ENCODE peak calls at places on chromosome 13, in six cellular contexts. H, L, Y, T, P and F are unnamed samples.

GRCh38 chr13:69641773-69642172 is 465.9 kb upstream of the ATXN8OS start:
- DNase-seq in H (no peak), L (no peak), Y (no peak), T (no peak), P (no peak), F (no peak)

GRCh38 chr13:51761638-51762350 is 42.2 kb downstream of the DHRS12 start:
- DNase-seq in H (no peak), L (no peak), Y (no peak), T (no peak), P (no peak), F (no peak)

GRCh38 chr13:27792393-27793218 is at the start of gene GSX1:
- DNase-seq in H (peak; percentile 51), L (peak; percentile 85), Y (peak; percentile 42), T (peak; percentile 81), P (no peak), F (peak; percentile 90)

GRCh38 chr13:85665286-85665685 is 133.9 kb downstream of the SLITRK6 start:
- DNase-seq in H (peak; percentile 6), L (no peak), Y (no peak), T (no peak), P (no peak), F (no peak)

GRCh38 chr13:75764251-75764650 is 128.1 kb downstream of the LMO7 start:
- DNase-seq in H (no peak), L (no peak), Y (no peak), T (no peak), P (no peak), F (no peak)

GRCh38 chr13:77740931-77741586 is 43.6 kb downstream of the SLAIN1 start:
- DNase-seq in H (no peak), L (no peak), Y (no peak), T (no peak), P (no peak), F (no peak)

GRCh38 chr13:44653261-44653660 is 77.1 kb upstream of the TSC22D1 start:
- DNase-seq in H (no peak), L (no peak), Y (no peak), T (no peak), P (no peak), F (no peak)

GRCh38 chr13:40161931-40162330 is 504.5 kb downstream of the FOXO1 start:
- DNase-seq in H (no peak), L (no peak), Y (no peak), T (no peak), P (no peak), F (peak; percentile 38)

GRCh38 chr13:44906758-44907157 is 82.5 kb downstream of the NUFIP1 start:
- DNase-seq in H (no peak), L (no peak), Y (no peak), T (no peak), P (no peak), F (no peak)

GRCh38 chr13:49627831-49628652 is at the start of gene ARL11:
- DNase-seq in H (no peak), L (no peak), Y (no peak), T (peak; percentile 96), P (peak; percentile 88), F (peak; percentile 45)

GRCh38 chr13:42354246-42355117 is 82.5 kb downstream of the AKAP11 start:
- DNase-seq in H (peak; percentile 79), L (no peak), Y (no peak), T (no peak), P (peak; percentile 60), F (no peak)

GRCh38 chr13:99085139-99085845 is 107.4 kb upstream of the DOCK9 start:
- DNase-seq in H (no peak), L (no peak), Y (no peak), T (peak; percentile 78), P (peak; percentile 13), F (peak; percentile 17)

GRCh38 chr13:64278493-64278892 is 2862.8 kb upstream of the PCDH20 start:
- DNase-seq in H (peak; percentile 59), L (no peak), Y (no peak), T (no peak), P (no peak), F (no peak)

GRCh38 chr13:97502192-97502591 is 68.2 kb downstream of the RAP2A start:
- DNase-seq in H (no peak), L (no peak), Y (no peak), T (no peak), P (no peak), F (no peak)

GRCh38 chr13:59680429-59681024 is 483.2 kb downstream of the DIAPH3 start:
- DNase-seq in H (no peak), L (no peak), Y (no peak), T (no peak), P (no peak), F (no peak)

GRCh38 chr13:35285677-35286076 is 190.8 kb downstream of the MAB21L1 start:
- DNase-seq in H (no peak), L (no peak), Y (no peak), T (no peak), P (no peak), F (no peak)

GRCh38 chr13:70249332-70250064 is 141.2 kb upstream of the KLHL1 start:
- DNase-seq in H (peak; percentile 88), L (no peak), Y (peak; percentile 26), T (no peak), P (no peak), F (no peak)

GRCh38 chr13:52103386-52103785 is 25.5 kb downstream of the NEK5 start:
- DNase-seq in H (no peak), L (no peak), Y (no peak), T (no peak), P (no peak), F (no peak)

GRCh38 chr13:65653548-65654078 is 1576.5 kb downstream of the PCDH9 start:
- DNase-seq in H (no peak), L (no peak), Y (no peak), T (no peak), P (no peak), F (no peak)

GRCh38 chr13:25462301-25463125 is 90.7 kb downstream of the ATP8A2 start:
- DNase-seq in H (no peak), L (no peak), Y (no peak), T (no peak), P (no peak), F (no peak)

GRCh38 chr13:25468330-25469178 is 96.8 kb downstream of the ATP8A2 start:
- DNase-seq in H (no peak), L (peak; percentile 49), Y (no peak), T (no peak), P (peak; percentile 32), F (peak; percentile 85)

GRCh38 chr13:25463496-25463895 is 91.7 kb downstream of the ATP8A2 start:
- DNase-seq in H (peak; percentile 40), L (no peak), Y (no peak), T (no peak), P (no peak), F (no peak)

GRCh38 chr13:25469179-25469545 is 97.4 kb downstream of the ATP8A2 start:
- DNase-seq in H (no peak), L (no peak), Y (no peak), T (no peak), P (no peak), F (no peak)

GRCh38 chr13:25466880-25467279 is 95.1 kb downstream of the ATP8A2 start:
- DNase-seq in H (no peak), L (no peak), Y (no peak), T (no peak), P (no peak), F (no peak)
- TF ChIP-seq CTCF in H (no peak), L (no peak), Y (no peak), T (no peak), P (no peak), F (no peak)

GRCh38 chr13:109764045-109764444 is 22.3 kb downstream of the IRS2 start:
- DNase-seq in H (no peak), L (no peak), Y (no peak), T (no peak), P (no peak), F (no peak)

GRCh38 chr13:109762791-109763190 is 23.6 kb downstream of the IRS2 start:
- DNase-seq in H (no peak), L (no peak), Y (no peak), T (no peak), P (no peak), F (no peak)

GRCh38 chr13:109767023-109767422 is 19.4 kb downstream of the IRS2 start:
- DNase-seq in H (no peak), L (no peak), Y (no peak), T (no peak), P (no peak), F (no peak)

GRCh38 chr13:109761695-109762094 is 24.7 kb downstream of the IRS2 start:
- DNase-seq in H (no peak), L (no peak), Y (no peak), T (no peak), P (no peak), F (no peak)

DNA sequence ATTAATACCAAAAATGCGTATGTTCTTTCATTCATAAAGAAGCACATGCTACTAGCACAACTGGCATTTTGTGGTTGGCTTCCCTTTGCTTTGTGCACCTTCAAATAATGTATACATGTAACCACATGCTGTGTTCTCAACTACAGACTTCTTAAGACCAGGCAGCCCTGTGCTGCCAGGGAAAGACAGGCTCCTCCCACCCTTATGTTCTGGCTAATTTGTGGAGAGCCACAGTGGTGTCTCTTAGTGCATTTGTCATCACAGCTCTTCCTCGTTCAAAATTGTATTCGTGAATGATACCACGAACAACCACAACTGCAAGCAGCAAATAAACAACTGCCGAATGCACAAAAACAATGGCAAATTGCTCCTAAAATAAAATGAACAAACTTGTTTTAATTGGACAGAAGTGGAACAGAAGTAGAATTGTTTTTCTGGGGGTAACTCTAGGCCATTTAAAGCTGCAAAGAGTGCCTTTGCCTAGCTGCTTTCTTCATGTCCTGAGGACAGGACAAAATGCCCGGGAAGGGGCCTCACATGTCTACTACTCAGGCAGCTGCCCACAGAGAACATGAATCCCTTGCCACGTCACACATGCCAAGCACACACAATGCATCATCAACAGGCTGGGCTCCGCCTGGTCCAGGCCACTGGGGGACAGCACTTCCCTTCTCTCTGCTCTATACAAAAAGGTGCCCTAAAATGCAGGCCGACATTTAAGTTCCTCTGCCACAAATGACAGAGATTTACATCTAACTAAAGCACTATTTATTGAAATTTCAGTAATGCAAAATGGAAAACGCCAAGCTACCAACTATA is 21.7 kb downstream of the IRS2 start:
- DNase-seq in H (no peak), L (no peak), Y (no peak), T (no peak), P (no peak), F (no peak)
- TF ChIP-seq CTCF in H (peak; percentile 62), L (no peak), Y (no peak), T (no peak), P (peak; percentile 9), F (no peak)

DNA sequence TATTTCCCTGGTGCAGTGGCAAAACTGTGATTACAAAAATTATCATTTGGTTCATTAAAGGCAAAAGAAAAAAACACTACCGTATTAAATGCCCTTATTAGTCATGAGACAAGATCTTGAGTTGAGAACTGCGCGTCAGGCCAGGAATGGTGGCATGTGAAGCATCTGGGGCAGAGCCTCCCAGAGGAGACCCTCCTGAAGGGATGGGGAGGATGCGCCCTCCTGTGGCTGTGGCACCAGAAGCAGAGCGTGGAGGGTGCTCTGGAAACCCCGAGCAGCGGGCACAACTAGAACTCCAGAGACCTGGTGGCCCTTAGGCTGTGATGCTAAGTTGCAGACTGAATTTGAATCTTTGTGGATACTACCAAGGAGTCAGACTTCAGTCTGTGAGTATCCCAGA is 11.5 kb downstream of the CUL4A start:
- DNase-seq in H (no peak), L (no peak), Y (no peak), T (peak; percentile 12), P (no peak), F (no peak)
- TF ChIP-seq CTCF in H (peak; percentile 53), L (no peak), Y (no peak), T (no peak), P (peak; percentile 22), F (no peak)

GRCh38 chr13:24997367-24997967 is 98.5 kb upstream of the PABPC3 start:
- DNase-seq in H (peak; percentile 44), L (no peak), Y (peak; percentile 10), T (no peak), P (no peak), F (peak; percentile 33)

GRCh38 chr13:24998433-24998832 is 97.5 kb upstream of the PABPC3 start:
- DNase-seq in H (no peak), L (no peak), Y (no peak), T (no peak), P (no peak), F (no peak)

GRCh38 chr13:24995225-24995804 is 100.6 kb upstream of the PABPC3 start:
- DNase-seq in H (peak; percentile 86), L (peak; percentile 41), Y (peak; percentile 58), T (no peak), P (no peak), F (peak; percentile 66)
- TF ChIP-seq CTCF in H (peak; percentile 92), L (peak; percentile 91), Y (peak; percentile 36), T (no peak), P (peak; percentile 84), F (peak; percentile 87)